ENCODE peak calls at places on chromosomes 6 and 20, in four cellular contexts. T is stimulated activated CD4-positive, alpha-beta T cell treated with anti-CD3 and anti-CD28 coated beads, Interleukin-4, amount 100 ng/mL, for 1 hour; C is EL; A is foreskin fibroblast. P is an unnamed sample.

GRCh38 chr20:58519940-58520712 is 4.9 kb upstream of the APCDD1L start:
- DNase-seq in T (no peak), C (no peak), A (no peak), P (no peak)

GRCh38 chr6:151445482-151445881 is 6.4 kb downstream of the RMND1 start:
- DNase-seq in T (no peak), C (peak), A (peak), P (no peak)

GRCh38 chr20:23145281-23145700 is 59.2 kb upstream of the CD93 start:
- DNase-seq in T (no peak), C (peak), A (peak), P (peak)

GRCh38 chr6:77015350-77015749 is 447.9 kb downstream of the HTR1B start:
- DNase-seq in T (no peak), C (peak), A (peak), P (no peak)

GRCh38 chr6:33211666-33212422 is 3.5 kb downstream of the RING1 start:
- DNase-seq in T (no peak), C (no peak), A (no peak), P (no peak)

GRCh38 chr6:11653028-11653583 is 115.6 kb downstream of the TMEM170B start:
- DNase-seq in T (peak), C (peak), A (peak), P (peak)

GRCh38 chr6:38943964-38944363 is 104.6 kb upstream of the GLP1R start:
- DNase-seq in T (no peak), C (no peak), A (no peak), P (peak)

GRCh38 chr20:59665656-59666555 is 61.6 kb downstream of the PHACTR3 start:
- DNase-seq in T (no peak), C (no peak), A (no peak), P (no peak)

GRCh38 chr6:35238843-35239289 is 20.7 kb upstream of the ZNF76 start:
- DNase-seq in T (no peak), C (no peak), A (no peak), P (no peak)

GRCh38 chr6:42390228-42390934 is 61.3 kb downstream of the TRERF1 start:
- DNase-seq in T (peak), C (no peak), A (no peak), P (no peak)

GRCh38 chr6:157539421-157539822 is 158.4 kb downstream of the ZDHHC14 start:
- DNase-seq in T (no peak), C (no peak), A (no peak), P (no peak)

GRCh38 chr6:151257984-151258445 is 18.2 kb downstream of the AKAP12 start:
- DNase-seq in T (no peak), C (no peak), A (peak), P (no peak)

GRCh38 chr6:152575186-152575585 is 62.0 kb downstream of the SYNE1 start:
- DNase-seq in T (no peak), C (no peak), A (peak), P (no peak)

GRCh38 chr20:40961176-40961575 is 67.4 kb upstream of the TOP1 start:
- DNase-seq in T (no peak), C (no peak), A (no peak), P (no peak)

GRCh38 chr20:40293740-40294139 is 395.3 kb downstream of the MAFB start:
- DNase-seq in T (no peak), C (no peak), A (no peak), P (no peak)

GRCh38 chr6:168518348-168518745 is 77.4 kb downstream of the SMOC2 start:
- DNase-seq in T (no peak), C (no peak), A (no peak), P (no peak)

GRCh38 chr20:37383229-37383989 is 37.5 kb downstream of the SRC start:
- DNase-seq in T (no peak), C (peak), A (peak), P (peak)

GRCh38 chr6:107132330-107132954 is 17.1 kb upstream of the BEND3 start:
- DNase-seq in T (peak), C (peak), A (peak), P (peak)

GRCh38 chr6:73774311-73774766 is 78.3 kb downstream of the CD109 start:
- DNase-seq in T (no peak), C (peak), A (peak), P (peak)

GRCh38 chr20:10466325-10466724 is 31.2 kb downstream of the SLX4IP start:
- DNase-seq in T (no peak), C (no peak), A (no peak), P (no peak)

GRCh38 chr6:113662688-113663333 is 194.3 kb upstream of the MARCKS start:
- DNase-seq in T (no peak), C (no peak), A (no peak), P (no peak)

GRCh38 chr6:105993769-105994521 is 92.2 kb upstream of the PRDM1 start:
- DNase-seq in T (peak), C (peak), A (peak), P (no peak)

GRCh38 chr6:105196076-105196475 is 16.3 kb upstream of the POPDC3 start:
- DNase-seq in T (no peak), C (peak), A (peak), P (peak)

GRCh38 chr20:42270539-42270938 is 652.4 kb upstream of the CHD6 start:
- DNase-seq in T (no peak), C (no peak), A (no peak), P (no peak)

GRCh38 chr6:25962368-25963127 is at the start of gene TRIM38:
- DNase-seq in T (peak), C (peak), A (peak), P (peak)

GRCh38 chr20:43379239-43379917 is 78.3 kb upstream of the SRSF6 start:
- DNase-seq in T (no peak), C (peak), A (peak), P (peak)

GRCh38 chr6:140538926-140539325 is 1164.5 kb upstream of the CITED2 start:
- DNase-seq in T (no peak), C (peak), A (peak), P (peak)

GRCh38 chr6:71608646-71609045 is 277.7 kb upstream of the RIMS1 start:
- DNase-seq in T (no peak), C (no peak), A (no peak), P (peak)

GRCh38 chr20:57794600-57795346 is 85.0 kb upstream of the PMEPA1 start:
- DNase-seq in T (no peak), C (peak), A (no peak), P (peak)

GRCh38 chr6:161406633-161407032 is 132.8 kb upstream of the AGPAT4 start:
- DNase-seq in T (no peak), C (peak), A (peak), P (peak)

GRCh38 chr20:46364670-46365482 is 41.5 kb downstream of the ELMO2 start:
- DNase-seq in T (no peak), C (no peak), A (peak), P (no peak)